ENCODE peak calls at places on chromosomes 5 and 9, in nine cellular contexts. A, I, S, L, V, M, U, E and X are unnamed samples.

GRCh38 chr9:113567361-113568080 is 104.0 kb downstream of the RGS3 start:
- DNase-seq in V (no peak), U (peak), A (no peak), M (no peak), L (no peak), I (no peak), S (no peak), E (no peak), X (no peak)

GRCh38 chr5:569358-569867 is 42.7 kb upstream of the CEP72 start:
- DNase-seq in M (no peak), S (no peak), I (no peak), A (no peak), E (no peak), U (no peak), L (no peak), V (no peak), X (no peak)

GRCh38 chr9:91192785-91193657 is 168.7 kb downstream of the AUH start:
- DNase-seq in L (peak), S (peak), E (peak), I (peak), U (peak), V (peak), M (peak), A (peak), X (peak)

GRCh38 chr9:2662496-2662895 is 40.9 kb downstream of the VLDLR start:
- DNase-seq in E (no peak), M (no peak), L (no peak), I (no peak), A (peak), U (no peak), S (no peak), V (peak), X (peak)

GRCh38 chr5:168685566-168685965 is 106.4 kb upstream of the PANK3 start:
- DNase-seq in U (no peak), A (no peak), S (no peak), M (no peak), I (no peak), V (no peak), E (no peak), L (no peak), X (no peak)

GRCh38 chr5:172830275-172830799 is 3.7 kb upstream of the ERGIC1 start:
- DNase-seq in S (no peak), V (no peak), M (no peak), E (no peak), I (no peak), L (no peak), U (no peak), A (no peak), X (no peak)

GRCh38 chr5:91419571-91420537 is 36.7 kb upstream of the ARRDC3 start:
- DNase-seq in I (peak), E (peak), U (peak), A (peak), L (peak), S (peak), V (peak), M (peak), X (peak)

GRCh38 chr5:137040641-137041340 is 458.3 kb downstream of the SPOCK1 start:
- DNase-seq in U (no peak), A (no peak), V (no peak), M (no peak), L (no peak), E (peak), S (no peak), I (no peak), X (no peak)

GRCh38 chr5:14143843-14144585 is 872 bp downstream of the TRIO start:
- DNase-seq in E (peak), A (peak), V (no peak), U (peak), I (peak), L (no peak), M (no peak), S (peak), X (peak)

GRCh38 chr5:127111112-127111511 is 37.8 kb upstream of the C5orf63 start:
- DNase-seq in M (no peak), U (no peak), L (no peak), I (no peak), S (no peak), E (no peak), V (no peak), A (no peak), X (no peak)

GRCh38 chr9:18447131-18447530 is 26.8 kb upstream of the ADAMTSL1 start:
- DNase-seq in V (no peak), I (peak), M (no peak), A (no peak), S (no peak), U (peak), E (no peak), L (no peak), X (no peak)

GRCh38 chr5:6758706-6759105 is 45.5 kb downstream of the TENT4A start:
- DNase-seq in E (no peak), S (no peak), A (no peak), M (no peak), I (no peak), L (no peak), U (no peak), V (no peak), X (no peak)

GRCh38 chr9:130245474-130245873 is 20.1 kb upstream of the HMCN2 start:
- DNase-seq in U (peak), I (no peak), V (no peak), M (no peak), L (no peak), E (no peak), A (no peak), S (no peak), X (no peak)

GRCh38 chr5:79173626-79174025 is 62.0 kb downstream of the BHMT start:
- DNase-seq in U (no peak), L (no peak), S (no peak), E (no peak), I (no peak), M (no peak), V (no peak), A (peak), X (peak)

GRCh38 chr9:78598120-78598519 is 301.2 kb downstream of the PSAT1 start:
- DNase-seq in V (no peak), S (no peak), E (no peak), A (no peak), L (no peak), M (no peak), I (no peak), U (no peak), X (peak)

GRCh38 chr5:142784405-142784955 is 14.3 kb downstream of the ARHGAP26 start:
- DNase-seq in L (no peak), I (no peak), A (no peak), U (no peak), S (no peak), E (no peak), M (no peak), V (no peak), X (no peak)

GRCh38 chr5:139650031-139650688 is 2.0 kb downstream of the CXXC5 start:
- DNase-seq in E (no peak), A (no peak), V (no peak), L (no peak), M (no peak), I (peak), S (no peak), U (no peak), X (peak)

GRCh38 chr9:93255994-93256877 is 72.3 kb downstream of the WNK2 start:
- DNase-seq in E (no peak), L (no peak), M (no peak), A (no peak), V (no peak), S (no peak), I (peak), U (peak), X (no peak)

GRCh38 chr5:14109041-14109747 is 33.9 kb upstream of the TRIO start:
- DNase-seq in A (no peak), L (peak), E (peak), V (peak), I (no peak), M (no peak), S (no peak), U (peak), X (no peak)

GRCh38 chr9:93223241-93224180 is 39.6 kb downstream of the WNK2 start:
- DNase-seq in V (peak), A (peak), L (no peak), S (no peak), U (no peak), I (no peak), E (peak), M (peak), X (no peak)

GRCh38 chr5:181186902-181187499 is 18.0 kb downstream of the TRIM7 start:
- DNase-seq in E (no peak), V (no peak), A (no peak), M (no peak), I (peak), L (no peak), U (no peak), S (no peak), X (no peak)

GRCh38 chr5:149503006-149503405 is 48.2 kb downstream of the CSNK1A1 start:
- DNase-seq in A (no peak), E (no peak), V (no peak), I (no peak), U (no peak), M (no peak), L (no peak), S (no peak), X (no peak)

GRCh38 chr5:122776143-122776542 is 1.3 kb downstream of the SNX2 start:
- DNase-seq in V (no peak), E (no peak), A (no peak), U (no peak), I (no peak), L (no peak), M (no peak), S (no peak), X (peak)

GRCh38 chr9:122095010-122095767 is 2.1 kb upstream of the TTLL11 start:
- DNase-seq in M (no peak), U (peak), S (peak), V (peak), A (peak), L (peak), I (no peak), E (peak), X (peak)